ENCODE peak calls at places on chromosomes 5 and 9, in six cellular contexts. H is A549, I is GM12878, F is K562, G is HepG2, S is endothelial cell of umbilical vein. J is an unnamed sample.

GRCh38 chr5:139808481-139809330 is 13.1 kb downstream of the PSD2 start:
- DNase-seq in H (no peak), I (no peak), F (peak; percentile 53), G (no peak), S (peak; percentile 13), J (peak; percentile 54)

GRCh38 chr9:99678550-99678949 is 143.1 kb upstream of the NR4A3 start:
- DNase-seq in H (no peak), I (no peak), F (no peak), G (no peak), S (no peak), J (no peak)

GRCh38 chr5:168974081-168974480 is 326.9 kb downstream of the SLIT3 start:
- DNase-seq in H (no peak), I (no peak), F (no peak), G (no peak), S (no peak), J (no peak)

GRCh38 chr9:69577123-69577522 is 95.0 kb downstream of the APBA1 start:
- DNase-seq in H (no peak), I (no peak), F (no peak), G (no peak), S (no peak), J (no peak)

GRCh38 chr9:126376311-126376902 is 49.8 kb downstream of the MVB12B start:
- DNase-seq in H (no peak), I (no peak), F (no peak), G (peak; percentile 90), S (no peak), J (peak; percentile 82)

GRCh38 chr5:68066277-68066955 is 149.1 kb upstream of the PIK3R1 start:
- DNase-seq in H (no peak), I (no peak), F (no peak), G (no peak), S (no peak), J (no peak)

GRCh38 chr5:154857091-154857533 is 1.3 kb upstream of the CNOT8 start:
- DNase-seq in H (peak; percentile 16), I (no peak), F (peak; percentile 73), G (no peak), S (no peak), J (no peak)

GRCh38 chr5:145946112-145946861 is 9.9 kb downstream of the SH3RF2 start:
- DNase-seq in H (peak; percentile 41), I (peak; percentile 27), F (no peak), G (peak; percentile 77), S (no peak), J (peak; percentile 83)

GRCh38 chr5:38660194-38660668 is 103.8 kb upstream of the LIFR start:
- DNase-seq in H (no peak), I (no peak), F (peak; percentile 89), G (peak; percentile 6), S (no peak), J (peak; percentile 73)

GRCh38 chr5:178690208-178690607 is 40.3 kb downstream of the ZNF354A start:
- DNase-seq in H (no peak), I (no peak), F (no peak), G (no peak), S (no peak), J (no peak)

GRCh38 chr5:113255579-113256210 is 179.1 kb downstream of the TSSK1B start:
- DNase-seq in H (no peak), I (no peak), F (no peak), G (no peak), S (no peak), J (no peak)

GRCh38 chr9:126665696-126666035 is 51.9 kb downstream of the LMX1B start:
- DNase-seq in H (no peak), I (no peak), F (no peak), G (no peak), S (no peak), J (no peak)

GRCh38 chr5:26894719-26895263 is 143.6 kb downstream of the CDH9 start:
- DNase-seq in H (no peak), I (no peak), F (no peak), G (no peak), S (no peak), J (no peak)

GRCh38 chr5:40781843-40782409 is 16.2 kb downstream of the PRKAA1 start:
- DNase-seq in H (no peak), I (no peak), F (no peak), G (no peak), S (no peak), J (no peak)

GRCh38 chr5:96690906-96691305 is 28.7 kb downstream of the CAST start:
- DNase-seq in H (no peak), I (no peak), F (no peak), G (no peak), S (no peak), J (no peak)

GRCh38 chr9:132597073-132597775 is 14.8 kb downstream of the BARHL1 start:
- DNase-seq in H (no peak), I (no peak), F (no peak), G (no peak), S (no peak), J (no peak)

GRCh38 chr5:104048231-104048630 is 485.6 kb upstream of the NUDT12 start:
- DNase-seq in H (no peak), I (no peak), F (no peak), G (no peak), S (no peak), J (no peak)

GRCh38 chr9:127392166-127392565 is 4.8 kb upstream of the SLC2A8 start:
- DNase-seq in H (no peak), I (no peak), F (no peak), G (no peak), S (no peak), J (peak; percentile 58)

GRCh38 chr9:114094971-114095370 is 4.1 kb downstream of the KIF12 start:
- DNase-seq in H (no peak), I (no peak), F (no peak), G (no peak), S (no peak), J (no peak)

GRCh38 chr5:168291961-168292782 is 727 bp downstream of the WWC1 start:
- DNase-seq in H (no peak), I (no peak), F (no peak), G (no peak), S (no peak), J (no peak)

GRCh38 chr9:134712243-134712642 is 70.6 kb downstream of the COL5A1 start:
- DNase-seq in H (no peak), I (no peak), F (no peak), G (no peak), S (no peak), J (no peak)

GRCh38 chr9:134710912-134711311 is 69.3 kb downstream of the COL5A1 start:
- DNase-seq in H (no peak), I (no peak), F (no peak), G (no peak), S (no peak), J (no peak)

GRCh38 chr9:134709512-134710270 is 68.1 kb downstream of the COL5A1 start:
- DNase-seq in H (no peak), I (no peak), F (no peak), G (no peak), S (no peak), J (no peak)

GRCh38 chr9:134708672-134709038 is 67.1 kb downstream of the COL5A1 start:
- DNase-seq in H (no peak), I (no peak), F (no peak), G (no peak), S (no peak), J (no peak)

GRCh38 chr9:134710271-134710540 is 68.6 kb downstream of the COL5A1 start:
- DNase-seq in H (no peak), I (no peak), F (no peak), G (no peak), S (no peak), J (no peak)
- TF ChIP-seq MYC in H (no peak), I (no peak), F (no peak), G (no peak), S (no peak), J (no peak)

GRCh38 chr5:34487956-34488355 is 168.2 kb upstream of the RAI14 start:
- DNase-seq in H (no peak), I (no peak), F (no peak), G (no peak), S (no peak), J (no peak)

GRCh38 chr5:34494111-34494755 is 161.9 kb upstream of the RAI14 start:
- DNase-seq in H (no peak), I (no peak), F (no peak), G (no peak), S (peak; percentile 50), J (no peak)

GRCh38 chr5:34488984-34489383 is 167.1 kb upstream of the RAI14 start:
- DNase-seq in H (no peak), I (no peak), F (peak; percentile 50), G (no peak), S (no peak), J (no peak)

GRCh38 chr5:34490501-34491250 is 165.5 kb upstream of the RAI14 start:
- DNase-seq in H (no peak), I (no peak), F (no peak), G (peak; percentile 40), S (no peak), J (no peak)

DNA sequence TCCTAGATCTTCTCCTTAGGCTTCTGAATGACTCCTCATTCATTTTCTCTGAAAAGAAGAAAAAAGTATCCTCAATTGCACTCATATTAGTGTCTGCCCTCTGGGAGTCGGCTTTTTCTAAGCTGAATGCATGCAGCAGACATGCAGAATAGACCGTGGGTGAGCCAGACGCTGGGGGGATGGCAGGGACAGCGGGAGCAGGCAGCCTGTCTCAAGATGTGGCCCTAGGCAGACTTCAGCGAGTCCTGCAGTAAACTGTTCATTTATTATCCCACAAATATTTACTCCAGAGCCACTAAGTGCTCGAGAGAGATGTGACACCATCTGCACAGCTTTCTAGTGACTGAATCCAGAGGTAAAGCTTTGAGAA is 164.9 kb upstream of the RAI14 start:
- DNase-seq in H (no peak), I (no peak), F (no peak), G (no peak), S (no peak), J (no peak)
- H3K4me3 ChIP-seq in H (no peak overlapping the region), I (no peak overlapping the region), F (no peak overlapping the region), G (no peak overlapping the region), S (no peak overlapping the region), J (no peak overlapping the region)

DNA sequence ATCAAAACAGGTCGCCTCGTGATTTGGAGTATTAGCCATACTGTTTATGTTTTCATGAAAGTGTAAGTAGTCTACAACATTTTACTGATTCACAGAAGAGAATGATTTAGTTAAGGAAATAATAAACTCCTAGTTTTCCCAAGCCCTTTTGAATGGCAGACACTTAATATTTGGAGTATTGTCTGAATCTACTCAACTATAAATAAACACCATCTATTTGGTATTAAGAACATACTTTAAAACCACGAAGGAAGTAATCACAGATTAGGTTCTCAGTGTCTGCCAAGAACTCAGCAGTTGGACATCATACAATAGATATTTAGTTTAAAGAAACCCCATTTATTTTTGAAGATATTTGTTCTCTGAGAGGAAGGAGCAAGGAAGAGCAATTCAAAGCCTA is 258.5 kb upstream of the RASA1 start:
- DNase-seq in H (no peak), I (no peak), F (no peak), G (no peak), S (no peak), J (no peak)
- TF ChIP-seq POLR2A in H (no peak), I (no peak), F (no peak), G (no peak), S (no peak), J (no peak)

GRCh38 chr9:129676970-129677369 is 11.5 kb downstream of the PRRX2 start:
- DNase-seq in H (no peak), I (no peak), F (no peak), G (peak; percentile 15), S (no peak), J (no peak)
- TF ChIP-seq MYC in H (no peak), I (no peak), F (no peak), G (no peak), S (no peak), J (no peak)